ENCODE peak calls at places on chromosomes 5 and 9, in eight cellular contexts. D is cardiac fibroblast, H is neural progenitor cell, S is colonic mucosa, A is nephron progenitor cell, W is RWPE1, U is Calu3, R is choroid plexus epithelial cell. O is an unnamed sample.

GRCh38 chr9:89530721-89531120 is 32.8 kb upstream of the SEMA4D start:
- DNase-seq in W (no peak), A (no peak), R (no peak), D (no peak), H (no peak), S (no peak), U (no peak), O (no peak)

GRCh38 chr5:128216860-128217531 is 133.4 kb downstream of the SLC12A2 start:
- DNase-seq in A (no peak), S (no peak), U (no peak), H (no peak), W (peak; percentile 47), R (peak; percentile 76), D (peak; percentile 56), O (no peak)

GRCh38 chr5:149464796-149465489 is 85.9 kb upstream of the IL17B start:
- DNase-seq in D (peak; percentile 78), S (peak; percentile 81), U (no peak), H (no peak), R (peak; percentile 63), W (no peak), A (no peak), O (no peak)

GRCh38 chr9:438961-439768 is 224.5 kb downstream of the DOCK8 start:
- DNase-seq in S (no peak), H (no peak), A (no peak), W (no peak), R (peak; percentile 14), D (peak; percentile 56), U (no peak), O (no peak)

GRCh38 chr5:141514330-141515111 is 25.6 kb downstream of the PCDHGC5 start:
- DNase-seq in U (no peak), D (peak; percentile 43), A (peak; percentile 61), S (no peak), H (peak; percentile 75), R (peak; percentile 70), W (peak; percentile 97), O (no peak)

GRCh38 chr5:133287500-133287899 is 235.7 kb downstream of the HSPA4 start:
- DNase-seq in R (peak; percentile 70), W (no peak), S (peak; percentile 25), U (peak; percentile 80), A (peak; percentile 62), H (peak; percentile 75), D (peak; percentile 43), O (peak; percentile 66)

GRCh38 chr5:142548739-142549275 is 137.1 kb downstream of the FGF1 start:
- DNase-seq in R (peak; percentile 98), A (peak; percentile 56), H (peak; percentile 91), W (peak; percentile 93), U (peak; percentile 90), S (peak; percentile 65), D (peak; percentile 99), O (peak; percentile 47)

GRCh38 chr9:114460513-114461225 is 44.6 kb downstream of the WHRN start:
- DNase-seq in S (no peak), R (no peak), H (no peak), U (no peak), W (no peak), D (no peak), A (no peak), O (no peak)

GRCh38 chr9:131419029-131419614 is 25.2 kb downstream of the PRRC2B start:
- DNase-seq in U (no peak), S (no peak), A (no peak), H (no peak), W (no peak), D (no peak), R (no peak), O (peak; percentile 48)

GRCh38 chr9:135183069-135183468 is 95.6 kb downstream of the OLFM1 start:
- DNase-seq in S (no peak), R (no peak), W (no peak), A (no peak), D (no peak), H (no peak), U (no peak), O (no peak)

GRCh38 chr9:78097541-78097940 is 65.9 kb upstream of the GNAQ start:
- DNase-seq in W (no peak), A (no peak), S (no peak), U (no peak), D (no peak), R (peak; percentile 2), H (no peak), O (no peak)

DNA sequence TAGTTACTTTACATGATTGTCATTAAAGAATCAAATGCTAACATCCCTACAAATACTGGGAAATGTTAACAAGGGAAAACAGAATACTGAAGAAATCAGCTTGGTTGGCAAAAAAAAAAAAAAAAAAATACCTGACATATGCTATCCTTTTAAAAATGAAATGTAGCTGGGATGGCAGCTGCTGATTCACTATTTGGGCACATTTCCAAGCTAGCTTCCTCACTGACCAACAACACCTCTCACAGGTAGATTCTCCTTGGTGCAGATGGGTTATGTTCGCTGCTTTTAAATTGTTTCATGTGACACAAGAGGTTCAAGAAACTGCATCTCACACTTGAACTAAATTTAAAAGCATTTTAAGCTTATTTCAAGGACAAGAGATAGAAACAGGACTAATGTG is 6.1 kb upstream of the PRUNE2 start:
- DNase-seq in U (no peak), R (no peak), S (no peak), W (peak; percentile 56), D (peak; percentile 9), A (no peak), H (no peak), O (no peak)
- TF ChIP-seq CTCF in U (no peak), R (no peak), S (no peak), W (no peak), D (no peak), A (no peak), H (no peak), O (no peak)

DNA sequence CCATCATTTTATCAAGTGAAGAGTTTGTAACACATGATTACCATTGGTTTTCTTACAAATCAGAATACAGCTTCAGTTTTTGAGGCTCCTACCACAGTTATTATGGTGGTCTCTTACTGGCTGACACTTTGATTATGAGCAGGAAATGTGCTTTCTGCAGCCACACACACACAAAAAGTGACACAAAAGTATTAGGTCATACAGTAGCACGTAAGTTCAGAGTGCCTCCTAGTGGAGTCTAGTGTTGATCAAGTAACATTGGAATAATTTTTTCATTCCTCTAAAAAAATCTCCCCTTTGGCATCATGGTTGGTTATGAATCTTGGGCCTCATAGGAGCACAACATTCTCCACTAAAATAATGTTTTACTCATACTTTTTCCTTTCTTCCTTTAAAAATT is 37.6 kb downstream of the PAM start:
- DNase-seq in U (peak; percentile 15), H (no peak), D (peak; percentile 63), S (no peak), A (no peak), W (no peak), R (peak; percentile 70), O (no peak)
- TF ChIP-seq CTCF in U (peak; percentile 19), H (peak; percentile 36), D (peak; percentile 44), S (no peak), A (no peak), W (no peak), R (peak; percentile 60), O (no peak)

GRCh38 chr9:68779558-68780376 is 74.7 kb downstream of the PIP5K1B start:
- DNase-seq in W (peak; percentile 96), S (peak; percentile 95), A (peak; percentile 97), D (peak; percentile 95), R (peak; percentile 96), H (peak; percentile 97), U (peak; percentile 91), O (peak; percentile 95)
- TF ChIP-seq CTCF in W (peak; percentile 30), S (peak; percentile 15), A (no peak), D (peak; percentile 2), R (no peak), H (peak; percentile 42), U (no peak), O (no peak)

GRCh38 chr5:122493091-122493775 is 181.2 kb downstream of the SNCAIP start:
- DNase-seq in H (no peak), W (no peak), U (peak; percentile 38), S (no peak), R (no peak), A (peak; percentile 9), D (no peak), O (no peak)

GRCh38 chr5:122498163-122498562 is 186.1 kb downstream of the SNCAIP start:
- DNase-seq in D (no peak), R (peak; percentile 22), A (peak; percentile 17), W (no peak), H (peak; percentile 63), U (no peak), S (no peak), O (no peak)

GRCh38 chr5:122490718-122491117 is 178.7 kb downstream of the SNCAIP start:
- DNase-seq in W (no peak), H (no peak), R (no peak), S (no peak), A (no peak), U (no peak), D (no peak), O (no peak)

GRCh38 chr5:122493776-122494518 is 181.9 kb downstream of the SNCAIP start:
- DNase-seq in A (no peak), S (no peak), D (no peak), R (no peak), W (no peak), H (no peak), U (no peak), O (no peak)

DNA sequence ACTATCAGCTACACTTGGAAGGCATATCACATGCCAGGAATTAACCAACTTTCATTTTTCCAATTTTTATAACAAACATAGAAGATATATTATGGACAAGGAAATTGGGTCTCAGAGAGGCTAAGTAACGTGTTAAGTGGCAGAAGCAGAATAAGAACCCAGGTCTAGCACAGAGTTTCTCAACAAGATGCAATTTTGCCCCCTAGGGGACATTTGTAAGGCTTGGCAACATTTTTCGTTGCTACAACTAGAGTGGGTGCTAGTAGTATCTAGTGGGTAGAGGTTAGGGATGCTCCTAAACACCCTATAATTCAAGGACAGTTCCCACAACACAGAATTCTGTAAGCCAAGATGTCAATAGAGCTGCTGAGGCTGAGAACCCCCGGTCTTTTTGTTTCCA is 180.6 kb downstream of the SNCAIP start:
- DNase-seq in W (no peak), A (no peak), S (no peak), H (peak; percentile 24), R (no peak), D (peak; percentile 31), U (peak; percentile 37), O (no peak)
- TF ChIP-seq CTCF in W (no peak), A (no peak), S (peak; percentile 24), H (peak; percentile 40), R (peak; percentile 16), D (peak; percentile 13), U (peak; percentile 44), O (no peak)

GRCh38 chr5:109412981-109413402 is 3.2 kb upstream of the PJA2 start:
- DNase-seq in W (no peak), R (no peak), U (no peak), A (no peak), D (no peak), H (peak; percentile 47), S (no peak), O (no peak)

GRCh38 chr5:109411175-109411514 is 1.4 kb upstream of the PJA2 start:
- DNase-seq in U (no peak), A (no peak), D (no peak), H (no peak), W (no peak), S (no peak), R (no peak), O (no peak)

GRCh38 chr5:109410389-109411174 is 808 bp upstream of the PJA2 start:
- DNase-seq in W (peak; percentile 60), A (peak; percentile 79), H (peak; percentile 92), U (peak; percentile 75), S (peak; percentile 91), R (peak; percentile 95), D (peak; percentile 84), O (peak; percentile 63)

GRCh38 chr5:109411627-109412026 is 1.9 kb upstream of the PJA2 start:
- DNase-seq in A (no peak), U (no peak), D (peak; percentile 95), H (no peak), W (peak; percentile 90), R (peak; percentile 94), S (no peak), O (no peak)

GRCh38 chr5:109413463-109413862 is 3.7 kb upstream of the PJA2 start:
- DNase-seq in D (peak; percentile 12), W (no peak), H (peak; percentile 58), U (peak; percentile 45), S (no peak), A (no peak), R (peak; percentile 85), O (no peak)
- TF ChIP-seq CTCF in D (no peak), W (no peak), H (no peak), U (no peak), S (no peak), A (no peak), R (no peak), O (no peak)